ENCODE peak calls at places on chromosomes 16 and 17, in four cellular contexts. P is mesendoderm, A is IMR-90, I is H1. U is an unnamed sample.

GRCh38 chr16:27291722-27292240 is 22.0 kb upstream of the IL4R start:
- DNase-seq in P (no peak), A (no peak), I (no peak), U (no peak)

GRCh38 chr17:36697907-36698526 is 96.6 kb downstream of the MRM1 start:
- DNase-seq in A (peak), P (peak), I (no peak), U (no peak)

GRCh38 chr16:29900102-29900887 is at the start of gene ASPHD1:
- DNase-seq in P (peak), I (peak), A (peak), U (peak)

GRCh38 chr17:9346296-9346926 is 229.2 kb downstream of the STX8 start:
- DNase-seq in P (no peak), A (peak), I (no peak), U (no peak)

GRCh38 chr17:55286681-55287589 is 22.2 kb downstream of the HLF start:
- DNase-seq in P (no peak), I (no peak), A (peak), U (no peak)

GRCh38 chr16:68445458-68445857 is 2.9 kb downstream of the SMPD3 start:
- DNase-seq in I (no peak), A (peak), P (peak), U (peak)

GRCh38 chr17:63988741-63989621 is 9.2 kb upstream of the PRR29 start:
- DNase-seq in P (peak), A (no peak), I (no peak), U (peak)

GRCh38 chr17:43953746-43954145 is at the start of gene PYY:
- DNase-seq in A (no peak), P (no peak), I (no peak), U (peak)

GRCh38 chr16:19094542-19095365 is 19.0 kb upstream of the ITPRIPL2 start:
- DNase-seq in P (no peak), A (no peak), I (no peak), U (no peak)

GRCh38 chr17:35241520-35241919 is 1.4 kb upstream of the SLFN5 start:
- DNase-seq in P (peak), A (no peak), I (no peak), U (peak)

GRCh38 chr16:89633064-89633631 is 19.7 kb downstream of the DPEP1 start:
- DNase-seq in P (no peak), A (peak), I (no peak), U (no peak)

GRCh38 chr17:79226037-79226436 is 151.4 kb downstream of the ENGASE start:
- DNase-seq in I (no peak), A (no peak), P (no peak), U (no peak)

GRCh38 chr16:55240933-55241332 is 83.1 kb upstream of the IRX6 start:
- DNase-seq in A (no peak), I (peak), P (peak), U (peak)

GRCh38 chr16:4176794-4177438 is 60.7 kb upstream of the ADCY9 start:
- DNase-seq in I (no peak), A (peak), P (peak), U (no peak)

GRCh38 chr17:65688307-65688706 is 126.9 kb upstream of the AXIN2 start:
- DNase-seq in P (no peak), A (no peak), I (no peak), U (no peak)

GRCh38 chr17:75530837-75531723 is 5.6 kb downstream of the LLGL2 start:
- DNase-seq in A (no peak), P (no peak), I (no peak), U (peak)

GRCh38 chr16:30966033-30966619 is 8.6 kb downstream of the SETD1A start:
- DNase-seq in A (no peak), I (no peak), P (no peak), U (no peak)

GRCh38 chr17:45160505-45161287 is 979 bp upstream of the HEXIM2 start:
- DNase-seq in I (no peak), P (peak), A (peak), U (peak)

GRCh38 chr16:9047689-9048301 is 43.6 kb upstream of the HAPSTR1 start:
- DNase-seq in P (peak), A (peak), I (peak), U (peak)

GRCh38 chr16:69340095-69340644 is 598 bp downstream of the NIP7 start:
- DNase-seq in A (peak), P (peak), I (no peak), U (no peak)

GRCh38 chr17:69061901-69062556 is 1.3 kb upstream of the ABCA9 start:
- DNase-seq in P (no peak), A (no peak), I (no peak), U (no peak)

GRCh38 chr16:64983983-64984382 is 137.9 kb downstream of the CDH11 start:
- DNase-seq in I (peak), P (peak), A (peak), U (peak)

GRCh38 chr16:66662445-66663194 is 33.9 kb downstream of the CMTM4 start:
- DNase-seq in A (peak), I (no peak), P (peak), U (no peak)

DNA sequence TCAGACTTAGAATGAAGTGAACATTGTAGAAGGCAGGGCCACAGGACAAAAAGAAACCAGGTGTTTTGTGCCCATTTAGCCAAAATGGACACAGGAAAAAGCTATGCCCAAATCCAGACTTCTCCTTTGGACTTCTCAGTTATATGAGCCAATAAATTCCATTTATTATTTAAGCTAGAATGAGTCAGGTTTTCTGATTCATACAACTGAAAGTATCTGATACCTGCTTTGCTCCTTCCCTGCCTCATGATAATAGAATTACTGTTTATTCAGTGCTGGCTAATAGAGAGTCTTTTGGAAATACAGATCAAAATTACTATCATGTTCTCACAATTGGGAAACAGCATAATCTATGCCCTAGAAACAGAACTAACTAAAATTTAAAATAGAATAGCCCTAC is 8.7 kb upstream of the CPD start:
- DNase-seq in I (no peak), P (no peak), A (peak), U (no peak)
- H3K56ac ChIP-seq in I (no peak), P (no peak), A (no peak), U (no peak)

GRCh38 chr16:87723224-87723619 is 42.6 kb downstream of the KLHDC4 start:
- DNase-seq in I (no peak), P (no peak), A (peak), U (no peak)
- H4K5ac ChIP-seq in I (no peak), P (no peak), A (no peak), U (no peak)

DNA sequence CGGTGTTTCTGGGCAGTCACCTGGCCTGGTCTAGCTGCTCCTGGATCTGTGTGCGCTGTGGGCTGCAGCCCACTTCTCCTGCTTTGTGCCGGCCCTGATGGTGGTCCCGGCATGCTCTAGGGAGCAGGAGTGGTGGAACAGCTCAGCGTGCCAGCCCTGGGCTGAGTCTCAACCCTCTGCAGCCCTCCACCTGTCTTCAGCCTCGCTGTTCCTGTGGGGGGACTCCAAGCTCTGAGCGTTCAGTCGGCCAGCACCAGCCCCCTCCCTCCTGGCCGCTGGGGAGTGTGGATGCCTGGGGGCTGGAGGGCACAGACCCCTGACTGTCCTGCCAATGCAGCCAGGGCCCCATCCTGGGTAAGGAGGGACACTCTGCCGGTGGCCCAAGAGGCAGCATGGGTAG is 23.7 kb upstream of the RASD1 start:
- DNase-seq in I (no peak), A (no peak), P (no peak), U (no peak)
- H3K56ac ChIP-seq in I (no peak), A (no peak), P (no peak), U (no peak)

GRCh38 chr16:87878704-87879103 is 9.4 kb upstream of the SLC7A5 start:
- DNase-seq in I (no peak), P (no peak), A (no peak), U (no peak)

GRCh38 chr16:87880117-87880696 is 10.9 kb upstream of the SLC7A5 start:
- DNase-seq in I (no peak), P (no peak), A (no peak), U (no peak)

GRCh38 chr16:87877942-87878507 is 8.7 kb upstream of the SLC7A5 start:
- DNase-seq in P (no peak), I (no peak), A (no peak), U (no peak)

GRCh38 chr16:87874639-87875472 is 5.5 kb upstream of the SLC7A5 start:
- DNase-seq in A (no peak), P (peak), I (no peak), U (peak)
- H4K5ac ChIP-seq in A (no peak), P (no peak), I (peak), U (no peak)

GRCh38 chr16:24516900-24517669 is 22.3 kb upstream of the RBBP6 start:
- DNase-seq in I (peak), A (peak), P (peak), U (peak)
- H3K56ac ChIP-seq in I (no peak), A (no peak), P (peak), U (no peak)

GRCh38 chr16:84803146-84803545 is 16.6 kb upstream of the CRISPLD2 start:
- DNase-seq in I (no peak), P (no peak), A (no peak), U (no peak)
- H4K5ac ChIP-seq in I (no peak), P (no peak), A (no peak), U (no peak)

GRCh38 chr16:12601290-12601900 is 202.3 kb downstream of the CPPED1 start:
- DNase-seq in I (no peak), P (no peak), A (no peak), U (peak)

GRCh38 chr16:12602811-12603698 is 200.6 kb downstream of the CPPED1 start:
- DNase-seq in I (no peak), P (no peak), A (no peak), U (peak)

GRCh38 chr16:12600116-12600515 is 203.6 kb downstream of the CPPED1 start:
- DNase-seq in P (no peak), I (no peak), A (no peak), U (peak)

DNA sequence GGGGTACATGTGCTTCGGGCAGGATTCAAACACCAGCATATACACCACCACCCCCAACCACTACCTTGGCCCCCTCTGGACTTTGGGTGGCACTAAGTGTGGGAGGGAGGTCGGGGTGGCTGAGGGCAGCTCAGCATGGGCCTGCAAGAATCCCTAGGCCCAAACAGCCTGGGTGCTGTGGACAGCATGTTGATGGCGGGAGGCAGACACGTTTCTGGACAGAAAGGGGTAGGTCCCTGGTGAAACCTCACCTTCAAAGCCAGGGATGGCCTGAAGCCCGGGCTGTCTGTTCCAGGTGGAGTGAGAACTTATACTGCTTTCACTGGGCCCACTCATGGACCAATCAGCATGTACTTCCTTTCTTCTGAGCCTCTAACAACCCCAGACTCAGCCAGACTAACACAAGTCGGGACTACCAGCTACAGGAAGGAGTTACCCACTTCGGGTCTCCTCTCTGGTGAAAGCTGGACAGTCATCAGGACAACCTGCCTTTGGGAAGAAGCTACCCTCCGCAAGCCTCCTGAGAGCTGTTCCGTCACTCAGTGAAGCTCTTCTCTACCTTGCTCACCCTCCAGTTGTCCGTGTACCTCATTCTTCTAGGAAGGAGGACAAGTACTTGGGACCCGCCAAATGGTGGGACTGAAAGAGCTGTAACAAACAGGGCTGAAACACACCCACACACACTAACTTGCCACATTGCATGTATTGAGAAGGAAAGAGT is 203.0 kb downstream of the CPPED1 start:
- DNase-seq in A (no peak), I (no peak), P (no peak), U (peak)
- H3K56ac ChIP-seq in A (no peak), I (no peak), P (no peak), U (no peak)

DNA sequence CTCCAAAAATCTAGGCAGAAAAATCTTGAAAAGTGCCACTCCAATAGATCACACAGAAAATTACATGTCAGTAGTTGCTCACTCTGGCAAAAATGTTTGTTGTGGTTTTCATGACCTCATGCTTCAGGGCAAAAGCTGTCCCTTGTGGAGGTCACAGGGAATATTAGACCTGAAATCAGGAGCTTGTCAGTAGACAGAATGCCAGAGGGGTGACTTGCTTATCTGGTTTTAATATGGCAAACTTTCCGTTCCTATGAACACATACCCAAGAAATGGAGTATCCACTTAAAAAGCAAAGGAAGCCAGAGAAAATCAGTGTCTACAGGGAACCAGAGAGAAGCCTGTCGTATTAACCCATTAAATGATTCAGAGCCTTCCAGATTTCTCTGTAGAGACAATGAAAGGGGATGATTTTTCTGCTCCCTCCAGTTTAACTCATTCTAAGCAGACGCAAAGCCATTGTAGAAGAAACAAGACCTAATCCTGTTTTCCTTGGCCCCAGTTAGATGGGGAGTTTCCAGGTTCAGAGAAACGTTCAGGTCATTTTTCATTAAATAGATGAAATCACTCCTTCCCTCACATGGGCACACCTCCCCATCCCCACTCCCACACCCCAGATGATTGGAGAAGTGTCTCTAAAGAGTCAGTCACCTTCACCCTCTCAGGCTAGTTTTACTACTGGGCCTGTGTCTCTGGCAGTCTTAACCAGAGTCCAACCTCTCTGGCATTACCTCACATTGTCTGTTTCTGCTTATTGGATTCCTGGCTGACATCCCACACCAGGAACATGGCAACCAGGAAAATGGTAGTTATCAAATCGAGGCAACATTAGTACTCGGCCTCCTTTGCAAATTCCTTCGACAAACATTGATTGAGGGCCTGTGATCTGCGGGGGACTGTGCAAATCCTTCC is 6.0 kb downstream of the SOX9 start:
- DNase-seq in I (no peak), P (no peak), A (peak), U (no peak)
- H4K5ac ChIP-seq in I (no peak), P (no peak), A (peak), U (no peak)

DNA sequence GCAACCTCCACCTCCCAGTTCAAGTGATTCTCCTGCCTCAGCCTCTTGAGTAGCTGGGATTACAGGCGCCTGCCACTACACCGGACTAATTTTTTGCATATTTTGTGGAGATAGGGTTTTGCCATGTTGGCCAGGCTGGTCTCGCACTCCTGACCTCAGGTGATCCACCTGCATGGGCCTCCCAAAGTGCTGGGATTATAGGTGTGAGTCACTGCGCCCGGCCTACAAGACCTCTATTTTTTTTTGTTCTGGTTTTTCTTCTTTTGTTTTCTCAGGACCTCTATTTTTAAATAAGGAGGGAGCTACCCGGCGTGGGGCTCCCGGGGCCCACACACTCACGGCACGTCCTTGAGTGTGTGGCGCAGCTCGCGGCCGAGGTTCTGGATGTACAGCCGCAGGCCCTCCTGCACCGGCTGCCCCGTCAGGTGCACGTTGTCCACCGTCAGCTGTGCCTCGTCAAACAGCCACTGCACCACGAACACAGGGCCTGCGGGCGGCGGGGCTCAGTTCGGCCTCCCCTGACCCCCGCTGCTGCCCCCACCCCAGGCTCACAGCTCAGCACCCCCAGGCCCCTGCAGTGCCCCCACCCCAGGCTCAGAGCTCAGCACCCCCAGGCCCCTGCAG is 5.8 kb downstream of the NOTUM start:
- DNase-seq in A (no peak), P (no peak), I (no peak), U (no peak)
- H3K56ac ChIP-seq in A (no peak), P (no peak), I (no peak), U (no peak)

DNA sequence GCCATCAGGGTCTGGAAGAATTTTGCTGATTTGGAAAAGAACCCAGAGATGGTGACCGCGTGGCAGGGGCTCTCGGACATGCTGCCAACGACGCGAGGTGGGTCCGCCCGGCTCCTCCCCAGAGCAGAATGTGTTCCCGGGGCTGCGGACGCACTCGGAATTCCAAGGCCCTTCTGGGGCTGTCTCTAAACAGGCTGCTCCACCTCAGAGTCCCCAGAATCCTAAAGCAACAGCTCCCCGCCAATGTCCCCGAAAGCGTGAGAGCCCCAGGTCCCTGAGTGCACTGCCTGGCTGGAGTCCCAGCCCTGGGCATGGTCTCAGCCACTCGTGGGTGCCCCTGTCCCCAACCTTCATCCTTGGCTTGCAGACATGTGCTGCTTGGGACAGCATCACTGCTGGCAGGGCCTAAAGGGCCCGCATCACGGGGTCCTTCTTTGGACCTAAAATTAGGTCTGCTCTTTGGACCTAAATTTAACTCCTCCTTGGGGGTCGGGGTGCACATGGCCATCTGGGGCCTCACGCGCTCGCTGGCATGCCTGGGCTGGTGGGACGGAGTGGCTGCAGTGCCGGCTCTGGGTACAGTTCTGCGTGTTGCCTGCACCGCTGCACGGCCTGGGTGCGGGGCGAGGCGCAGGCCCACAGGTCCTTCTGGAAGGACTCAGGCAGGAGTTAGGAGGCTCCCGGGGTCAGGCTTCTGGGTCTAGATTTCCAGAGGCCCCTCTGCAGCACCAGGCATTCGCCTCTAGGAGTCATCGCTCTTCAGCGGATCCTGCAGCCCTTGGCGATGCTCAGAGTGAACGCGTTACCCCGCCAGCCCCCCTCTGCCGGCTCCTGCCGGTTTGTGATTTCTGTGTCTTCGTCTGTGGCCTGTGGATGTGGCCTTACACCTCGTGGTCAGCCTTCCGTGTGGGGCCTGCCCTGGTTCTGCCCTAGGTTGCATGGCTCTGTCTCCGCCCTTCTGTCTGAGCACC is 41.9 kb upstream of the CHMP6 start:
- DNase-seq in A (no peak), P (peak), I (no peak), U (peak)
- H4K5ac ChIP-seq in A (no peak), P (no peak), I (no peak), U (no peak)

U was measured in H9.